ENCODE peak calls at places on chromosomes 16 and 17, in four cellular contexts. S is heart left ventricle; W is CD8-positive, alpha-beta T cell; A is AG10803. O is an unnamed sample.

GRCh38 chr17:8475820-8476219 is 40.1 kb downstream of the NDEL1 start:
- DNase-seq in A (no peak), W (no peak), S (no peak), O (no peak)

GRCh38 chr16:27251561-27252205 is 16.9 kb downstream of the NSMCE1 start:
- DNase-seq in A (no peak), S (no peak), W (no peak), O (no peak)

GRCh38 chr16:83626204-83626603 is 181.6 kb upstream of the HSBP1 start:
- DNase-seq in A (no peak), S (no peak), W (no peak), O (no peak)

GRCh38 chr17:18224053-18224427 is 1.4 kb upstream of the LLGL1 start:
- DNase-seq in A (no peak), W (no peak), S (no peak), O (no peak)

GRCh38 chr17:17732892-17733670 is 51.8 kb downstream of the RAI1 start:
- DNase-seq in A (peak; percentile 76), S (no peak), W (no peak), O (peak; percentile 76)

GRCh38 chr17:2926019-2926650 is 129.9 kb downstream of the RAP1GAP2 start:
- DNase-seq in S (no peak), W (no peak), A (no peak), O (peak; percentile 36)

GRCh38 chr16:47925811-47926460 is 229.9 kb downstream of the ABCC12 start:
- DNase-seq in W (no peak), S (no peak), A (no peak), O (no peak)

GRCh38 chr16:88804552-88805339 is 1.2 kb downstream of the CDT1 start:
- DNase-seq in S (no peak), W (no peak), A (no peak), O (no peak)

GRCh38 chr17:46117850-46118696 is 75.2 kb downstream of the KANSL1 start:
- DNase-seq in W (no peak), S (no peak), A (no peak), O (no peak)

GRCh38 chr17:75078097-75079022 is 9.4 kb upstream of the SLC16A5 start:
- DNase-seq in S (no peak), A (peak; percentile 79), W (no peak), O (peak; percentile 66)

GRCh38 chr17:1495265-1495664 is 2.8 kb upstream of the MYO1C start:
- DNase-seq in W (no peak), S (peak; percentile 70), A (peak; percentile 91), O (peak; percentile 24)

GRCh38 chr17:33892677-33893076 is 362.4 kb upstream of the CCL2 start:
- DNase-seq in S (no peak), A (no peak), W (no peak), O (no peak)

GRCh38 chr17:14813649-14814048 is 451.5 kb downstream of the PMP22 start:
- DNase-seq in S (no peak), W (no peak), A (no peak), O (peak; percentile 15)

GRCh38 chr16:72923757-72924156 is 124.2 kb downstream of the ZFHX3 start:
- DNase-seq in S (no peak), A (no peak), W (no peak), O (no peak)

GRCh38 chr16:64864232-64864803 is 257.5 kb downstream of the CDH11 start:
- DNase-seq in W (no peak), A (peak; percentile 90), S (no peak), O (peak; percentile 77)

GRCh38 chr16:50279142-50279865 is 13.0 kb downstream of the ADCY7 start:
- DNase-seq in W (no peak), A (no peak), S (peak; percentile 63), O (no peak)

GRCh38 chr16:79597775-79598174 is 2.8 kb downstream of the MAF start:
- DNase-seq in W (no peak), S (no peak), A (no peak), O (no peak)

GRCh38 chr17:82204831-82205719 is 7.6 kb downstream of the CCDC57 start:
- DNase-seq in A (peak; percentile 62), S (no peak), W (no peak), O (peak; percentile 60)

GRCh38 chr17:15944720-15945492 is at the start of gene ADORA2B:
- DNase-seq in A (peak; percentile 55), S (peak; percentile 70), W (no peak), O (peak; percentile 68)

GRCh38 chr17:9924735-9925191 is 19.7 kb upstream of the RCVRN start:
- DNase-seq in S (no peak), W (no peak), A (peak; percentile 64), O (peak; percentile 78)

GRCh38 chr16:69812213-69813014 is 50.3 kb downstream of the WWP2 start:
- DNase-seq in A (no peak), S (no peak), W (no peak), O (peak; percentile 21)

GRCh38 chr16:75546293-75546692 is 9.8 kb downstream of the TMEM231 start:
- DNase-seq in S (no peak), W (no peak), A (no peak), O (no peak)

GRCh38 chr17:78808106-78808635 is 26.1 kb upstream of the CYTH1 start:
- DNase-seq in A (peak; percentile 6), S (no peak), W (no peak), O (peak; percentile 50)

GRCh38 chr16:53692146-53692545 is 11.5 kb downstream of the RPGRIP1L start:
- DNase-seq in A (no peak), S (no peak), W (no peak), O (no peak)

GRCh38 chr16:23434380-23434779 is 18.6 kb downstream of the COG7 start:
- DNase-seq in W (no peak), A (peak; percentile 69), S (no peak), O (peak; percentile 85)

GRCh38 chr17:3794890-3795757 is 5.9 kb downstream of the ITGAE start:
- DNase-seq in W (peak; percentile 37), S (no peak), A (peak; percentile 20), O (peak; percentile 14)

GRCh38 chr17:17568772-17569195 is 22.7 kb downstream of the PEMT start:
- DNase-seq in S (peak; percentile 70), W (peak; percentile 11), A (peak; percentile 25), O (peak; percentile 37)

GRCh38 chr16:88922826-88923410 is 54.1 kb downstream of the CBFA2T3 start:
- DNase-seq in W (no peak), A (no peak), S (no peak), O (no peak)

GRCh38 chr16:11700264-11701029 is 32.2 kb downstream of the SNN start:
- DNase-seq in W (no peak), A (no peak), S (no peak), O (no peak)

GRCh38 chr17:76051071-76051467 is 21.2 kb downstream of the SRP68 start:
- DNase-seq in S (no peak), W (no peak), A (no peak), O (no peak)

GRCh38 chr17:77591231-77591785 is 367.2 kb upstream of the TNRC6C start:
- DNase-seq in A (no peak), W (no peak), S (no peak), O (no peak)

GRCh38 chr17:43671075-43671692 is 9.5 kb upstream of the MEOX1 start:
- DNase-seq in S (peak; percentile 36), W (no peak), A (peak; percentile 67), O (peak; percentile 62)

GRCh38 chr16:15899538-15900100 is 11.2 kb upstream of the CEP20 start:
- DNase-seq in S (no peak), W (no peak), A (peak; percentile 84), O (peak; percentile 90)

GRCh38 chr16:68447721-68448359 is 468 bp downstream of the SMPD3 start:
- DNase-seq in W (no peak), A (no peak), S (no peak), O (no peak)

GRCh38 chr17:58332720-58333395 is 4.3 kb upstream of the TSPOAP1 start:
- DNase-seq in A (no peak), W (no peak), S (no peak), O (no peak)

GRCh38 chr17:58335061-58335731 is 6.6 kb upstream of the TSPOAP1 start:
- DNase-seq in A (no peak), W (no peak), S (no peak), O (no peak)

GRCh38 chr17:58333396-58334207 is 5.0 kb upstream of the TSPOAP1 start:
- DNase-seq in W (no peak), A (no peak), S (no peak), O (no peak)

GRCh38 chr17:58335779-58336455 is 7.3 kb upstream of the TSPOAP1 start:
- DNase-seq in A (peak; percentile 33), S (no peak), W (no peak), O (no peak)

DNA sequence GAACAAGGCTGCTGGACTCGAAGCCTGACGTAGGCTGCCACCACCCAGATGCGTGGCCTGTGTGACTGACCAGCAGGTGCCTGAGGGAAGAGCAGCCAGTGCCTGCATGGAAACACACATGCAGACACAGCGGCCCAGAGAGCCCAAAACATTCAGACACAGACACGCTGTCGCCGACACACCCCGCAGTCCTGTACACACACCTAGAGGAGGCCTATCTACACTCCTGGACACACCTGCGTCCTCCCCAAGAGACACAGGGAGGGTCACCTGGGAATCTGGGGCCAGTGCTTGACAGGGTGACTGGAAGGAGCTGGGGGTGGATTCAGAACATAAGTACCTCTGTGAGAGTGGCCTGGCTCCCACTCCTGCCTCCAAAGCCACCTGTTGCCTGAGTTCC is 6.1 kb upstream of the TSPOAP1 start:
- DNase-seq in A (no peak), W (no peak), S (no peak), O (no peak)
- H3K4me3 ChIP-seq in A (no peak overlapping the region), W (peak overlapping the region; percentile 90), S (peak overlapping the region; percentile 79), O (no peak overlapping the region)

GRCh38 chr17:54900457-54901229 is at the start of gene TOM1L1:
- DNase-seq in S (peak; percentile 45), A (peak; percentile 57), W (no peak), O (peak; percentile 45)
- TF ChIP-seq CTCF in S (no peak), A (no peak), W (no peak), O (no peak)

GRCh38 chr17:39197380-39198185 is at the start of gene CACNB1:
- DNase-seq in W (no peak), S (peak; percentile 80), A (peak; percentile 69), O (peak; percentile 62)

GRCh38 chr17:39199673-39199985 is 454 bp upstream of the RPL19 start:
- DNase-seq in A (no peak), W (no peak), S (no peak), O (no peak)

GRCh38 chr17:39196191-39196819 is 1.2 kb downstream of the CACNB1 start:
- DNase-seq in W (no peak), A (peak; percentile 17), S (no peak), O (no peak)

GRCh38 chr17:39196820-39197331 is 593 bp downstream of the CACNB1 start:
- DNase-seq in S (peak; percentile 28), W (no peak), A (peak; percentile 28), O (no peak)

GRCh38 chr17:39198186-39198566 is 707 bp upstream of the CACNB1 start:
- DNase-seq in W (no peak), S (no peak), A (no peak), O (no peak)
- H3K4me3 ChIP-seq in W (peak overlapping the region; percentile 74), S (peak overlapping the region; percentile 79), A (peak overlapping the region; percentile 81), O (peak overlapping the region; percentile 81)

DNA sequence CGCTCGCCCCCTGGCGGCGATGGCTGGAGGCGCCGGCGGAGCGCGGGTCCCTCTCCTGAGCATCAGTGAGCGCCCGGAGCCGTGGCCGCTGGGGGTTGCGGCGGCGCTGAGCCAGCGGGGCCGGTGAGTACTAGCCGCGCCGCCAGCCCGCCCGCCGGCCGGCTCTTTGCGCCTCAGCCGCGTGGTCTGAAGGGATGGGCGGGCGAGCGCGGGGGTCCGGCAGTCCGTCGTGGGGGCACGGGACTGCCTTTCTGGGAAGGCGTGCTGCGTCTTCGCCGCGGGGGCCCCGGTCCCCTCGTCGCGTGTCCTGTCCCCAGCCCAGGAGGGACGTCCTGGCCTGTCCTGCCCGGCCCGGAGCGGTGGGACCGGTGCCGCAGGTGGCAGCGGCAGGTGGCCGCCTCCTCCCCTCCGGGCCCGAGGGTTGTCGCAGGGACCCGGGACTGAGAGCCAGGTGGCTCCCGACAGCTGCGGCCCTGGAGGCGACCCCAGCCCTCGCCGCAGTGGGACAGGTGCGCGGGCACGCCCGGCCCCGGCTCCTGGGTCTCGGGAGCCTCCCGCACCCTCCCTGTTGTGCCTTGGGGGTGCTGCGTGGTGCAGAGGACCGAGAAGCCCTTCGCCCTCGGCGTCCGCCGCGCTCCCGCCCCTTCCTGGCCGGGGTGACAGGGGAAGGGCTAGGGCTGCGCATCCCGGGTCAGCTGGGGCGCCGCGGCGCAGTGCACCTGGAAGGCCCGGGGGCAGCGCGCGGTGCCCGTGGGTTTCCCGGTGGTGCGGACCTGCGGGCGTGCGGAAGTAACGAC is at the start of gene SPECC1:
- DNase-seq in S (peak; percentile 81), A (peak; percentile 38), W (peak; percentile 76), O (peak; percentile 47)
- TF ChIP-seq CTCF in S (peak; percentile 94), A (peak; percentile 47), W (peak; percentile 92), O (peak; percentile 63)